ENCODE peak calls at places on chromosomes 2 and 18, in six cellular contexts. S is AG09319, R is colonic mucosa, F is activated T-cell treated with anti-CD3 and anti-CD28 coated beads for 1 hour, X is brain microvascular endothelial cell, I is astrocyte of the spinal cord. N is an unnamed sample.

GRCh38 chr2:190466819-190467444 is 58.8 kb downstream of the MFSD6 start:
- DNase-seq in I (no peak), X (no peak), S (no peak), F (no peak), R (no peak), N (no peak)

GRCh38 chr18:13464432-13465125 is 246.0 kb downstream of the LDLRAD4 start:
- DNase-seq in S (no peak), I (no peak), F (peak), X (no peak), R (peak), N (no peak)

GRCh38 chr18:24413148-24413547 is 13.3 kb upstream of the IMPACT start:
- DNase-seq in I (no peak), F (no peak), R (no peak), X (no peak), S (no peak), N (no peak)

GRCh38 chr2:100301881-100302584 is 20.3 kb downstream of the LONRF2 start:
- DNase-seq in R (no peak), S (no peak), I (no peak), X (no peak), F (no peak), N (no peak)

GRCh38 chr2:234730066-234730640 is 221.7 kb upstream of the SH3BP4 start:
- DNase-seq in I (no peak), F (no peak), S (no peak), X (no peak), R (no peak), N (no peak)

GRCh38 chr2:218370410-218371063 is 11.5 kb upstream of the SLC11A1 start:
- DNase-seq in R (no peak), F (no peak), S (no peak), X (no peak), I (no peak), N (no peak)

GRCh38 chr18:25056456-25056855 is 295.5 kb downstream of the ZNF521 start:
- DNase-seq in F (no peak), I (no peak), X (no peak), R (no peak), S (no peak), N (no peak)

GRCh38 chr2:70388128-70388527 is 86.3 kb upstream of the FAM136A start:
- DNase-seq in X (no peak), S (no peak), R (no peak), F (no peak), I (no peak), N (no peak)

GRCh38 chr2:234702731-234703225 is 205.9 kb upstream of the ARL4C start:
- DNase-seq in S (no peak), F (no peak), X (no peak), I (no peak), R (no peak), N (no peak)

GRCh38 chr2:192828947-192829346 is 634.2 kb upstream of the TMEFF2 start:
- DNase-seq in R (no peak), X (no peak), F (no peak), S (no peak), I (no peak), N (no peak)

N was measured in brain pericyte.